ENCODE peak calls at places on chromosomes 5 and 9, in seven cellular contexts. M is CMK; L is CD8-positive, alpha-beta memory T cell; A is GM04504; V is left ventricle myocardium superior; T is renal cortical epithelial cell; R is glutamatergic neuron. E is an unnamed sample.

GRCh38 chr9:126144617-126145456 is 181.8 kb upstream of the MVB12B start:
- DNase-seq in L (no peak), R (no peak), M (no peak), A (no peak), V (no peak), T (no peak), E (no peak)

GRCh38 chr5:107968998-107969397 is 298.3 kb upstream of the EFNA5 start:
- DNase-seq in L (no peak), R (no peak), A (no peak), V (no peak), T (no peak), M (no peak), E (no peak)

GRCh38 chr5:54859321-54859720 is 126.1 kb downstream of the ESM1 start:
- DNase-seq in T (no peak), V (no peak), R (no peak), L (no peak), M (no peak), A (no peak), E (no peak)

GRCh38 chr9:113511047-113511521 is 47.6 kb downstream of the RGS3 start:
- DNase-seq in M (no peak), V (peak), L (no peak), R (no peak), A (no peak), T (peak), E (peak)

GRCh38 chr5:92409131-92409530 is 1026.0 kb upstream of the ARRDC3 start:
- DNase-seq in T (no peak), V (no peak), R (no peak), A (no peak), L (no peak), M (no peak), E (no peak)

GRCh38 chr9:135822383-135822755 is 85.0 kb downstream of the CAMSAP1 start:
- DNase-seq in L (no peak), V (no peak), M (no peak), A (no peak), R (no peak), T (no peak), E (no peak)

GRCh38 chr5:177130211-177131018 is 3.2 kb upstream of the NSD1 start:
- DNase-seq in M (no peak), V (no peak), R (no peak), T (no peak), A (no peak), L (no peak), E (no peak)

GRCh38 chr9:127919253-127919815 is 2.5 kb upstream of the ST6GALNAC4 start:
- DNase-seq in M (no peak), R (no peak), T (peak), V (peak), L (no peak), A (peak), E (no peak)

GRCh38 chr5:123916331-123917121 is 404.5 kb downstream of the CSNK1G3 start:
- DNase-seq in L (no peak), A (peak), M (no peak), V (no peak), R (no peak), T (peak), E (no peak)

GRCh38 chr5:133439859-133440258 is 172.5 kb downstream of the FSTL4 start:
- DNase-seq in A (no peak), L (no peak), R (no peak), T (peak), M (no peak), V (no peak), E (no peak)

GRCh38 chr9:34993502-34994428 is 4.2 kb downstream of the DNAJB5 start:
- DNase-seq in R (peak), A (no peak), L (no peak), V (peak), M (no peak), T (peak), E (no peak)

GRCh38 chr5:149608936-149609502 is 27.7 kb downstream of the ARHGEF37 start:
- DNase-seq in T (peak), L (no peak), V (no peak), M (no peak), A (no peak), R (no peak), E (no peak)

GRCh38 chr9:114988962-114989599 is 58.7 kb upstream of the TNFSF8 start:
- DNase-seq in R (no peak), L (no peak), T (peak), A (no peak), M (no peak), V (no peak), E (no peak)

GRCh38 chr5:137619191-137619870 is 116.6 kb downstream of the KLHL3 start:
- DNase-seq in L (no peak), R (no peak), T (peak), M (no peak), A (peak), V (peak), E (peak)

GRCh38 chr5:154403776-154404387 is 41.9 kb upstream of the SAP30L start:
- DNase-seq in M (no peak), R (no peak), V (no peak), L (no peak), T (no peak), A (no peak), E (no peak)

GRCh38 chr5:178434851-178435250 is 155.3 kb downstream of the COL23A1 start:
- DNase-seq in T (no peak), R (no peak), V (peak), A (no peak), L (no peak), M (no peak), E (no peak)

GRCh38 chr9:25716220-25716872 is 38.1 kb upstream of the TUSC1 start:
- DNase-seq in V (no peak), L (no peak), A (peak), R (peak), M (no peak), T (peak), E (no peak)

GRCh38 chr5:125044491-125045282 is 298.2 kb upstream of the ZNF608 start:
- DNase-seq in T (peak), A (no peak), L (no peak), V (no peak), M (no peak), R (no peak), E (no peak)

GRCh38 chr9:26735160-26735559 is 157.4 kb downstream of the CAAP1 start:
- DNase-seq in A (no peak), V (no peak), R (no peak), T (no peak), L (no peak), M (no peak), E (no peak)

GRCh38 chr5:125032286-125032685 is 285.8 kb upstream of the ZNF608 start:
- DNase-seq in M (no peak), V (no peak), L (no peak), A (peak), R (no peak), T (peak), E (no peak)

GRCh38 chr5:179837076-179838011 is 16.6 kb downstream of the SQSTM1 start:
- DNase-seq in A (no peak), V (no peak), M (no peak), R (no peak), T (no peak), L (no peak), E (no peak)

GRCh38 chr5:67003906-67004729 is 192.5 kb downstream of the CD180 start:
- DNase-seq in L (peak), M (peak), T (peak), R (peak), A (peak), V (peak), E (peak)

GRCh38 chr5:127227881-127228280 is 62.7 kb upstream of the MEGF10 start:
- DNase-seq in M (no peak), A (no peak), T (no peak), V (no peak), L (no peak), R (no peak), E (no peak)

GRCh38 chr5:151718168-151718567 is 31.5 kb upstream of the SPARC start:
- DNase-seq in V (no peak), A (no peak), T (no peak), M (no peak), L (no peak), R (no peak), E (no peak)

GRCh38 chr5:98397081-98397480 is 376.4 kb upstream of the RGMB start:
- DNase-seq in M (no peak), A (peak), T (no peak), V (no peak), R (no peak), L (no peak), E (no peak)

GRCh38 chr5:57779383-57780223 is 297.0 kb upstream of the ACTBL2 start:
- DNase-seq in T (peak), L (peak), M (no peak), A (peak), R (no peak), V (no peak), E (peak)

GRCh38 chr9:96140401-96141180 is 161.4 kb downstream of the HSD17B3 start:
- DNase-seq in A (no peak), T (no peak), V (no peak), M (no peak), R (peak), L (no peak), E (no peak)

GRCh38 chr5:100647461-100648230 is 112.5 kb downstream of the FAM174A start:
- DNase-seq in M (no peak), L (no peak), R (no peak), V (peak), T (peak), A (no peak), E (peak)

GRCh38 chr5:654071-654778 is 38.9 kb downstream of the TPPP start:
- DNase-seq in L (no peak), A (no peak), R (no peak), M (no peak), T (no peak), V (no peak), E (no peak)

GRCh38 chr5:133114166-133114932 is 62.5 kb downstream of the HSPA4 start:
- DNase-seq in T (no peak), V (no peak), L (no peak), R (no peak), A (no peak), M (no peak), E (no peak)

GRCh38 chr5:173643964-173644363 is 27.5 kb upstream of the BOD1 start:
- DNase-seq in A (no peak), T (peak), R (peak), L (no peak), M (no peak), V (no peak), E (peak)

GRCh38 chr9:136543280-136543679 is 2.6 kb downstream of the NOTCH1 start:
- DNase-seq in L (no peak), A (no peak), R (no peak), M (no peak), V (no peak), T (no peak), E (no peak)

GRCh38 chr5:66724740-66725139 is 128.5 kb downstream of the MAST4 start:
- DNase-seq in R (no peak), L (no peak), V (no peak), A (no peak), T (no peak), M (no peak), E (no peak)

GRCh38 chr5:151081426-151082273 is 816 bp upstream of the TNIP1 start:
- DNase-seq in M (no peak), R (no peak), T (no peak), V (no peak), A (no peak), L (no peak), E (peak)

GRCh38 chr9:97059661-97060060 is 20.7 kb upstream of the CTSV start:
- DNase-seq in A (no peak), L (no peak), M (no peak), V (no peak), R (no peak), T (peak), E (no peak)

GRCh38 chr5:136108131-136108739 is 24.4 kb upstream of the SMAD5 start:
- DNase-seq in T (no peak), M (no peak), A (no peak), R (no peak), V (no peak), L (no peak), E (no peak)